ENCODE peak calls at places on chromosomes 12 and 14, in ten cellular contexts. J, Z, D, X, H, W, I, M, Y and N are unnamed samples.

GRCh38 chr12:91732086-91732485 is 413.6 kb downstream of the BTG1 start:
- DNase-seq in J (no peak), Z (no peak), D (no peak), X (no peak), H (no peak), W (no peak), I (no peak), M (no peak), Y (no peak), N (no peak)

GRCh38 chr12:21502164-21502496 is 541 bp downstream of the GOLT1B start:
- DNase-seq in J (no peak), Z (peak), D (peak), X (peak), H (peak), W (no peak), I (peak), M (peak), Y (peak), N (peak)

GRCh38 chr14:89365071-89365801 is 51.8 kb downstream of the FOXN3 start:
- DNase-seq in J (peak), Z (no peak), D (no peak), X (peak), H (peak), W (no peak), I (no peak), M (peak), Y (no peak), N (peak)

GRCh38 chr14:84442481-84442880 is 1087.5 kb upstream of the FLRT2 start:
- DNase-seq in J (no peak), Z (no peak), D (no peak), X (peak), H (peak), W (no peak), I (no peak), M (no peak), Y (no peak), N (peak)

GRCh38 chr12:55515696-55516095 is 23.5 kb downstream of the OR6C68 start:
- DNase-seq in J (peak), Z (no peak), D (no peak), X (no peak), H (no peak), W (no peak), I (no peak), M (no peak), Y (no peak), N (no peak)

GRCh38 chr12:69475237-69475984 is 5.2 kb downstream of the FRS2 start:
- DNase-seq in J (no peak), Z (no peak), D (peak), X (peak), H (peak), W (no peak), I (no peak), M (no peak), Y (no peak), N (peak)

GRCh38 chr12:94571556-94571955 is 78.8 kb downstream of the TMCC3 start:
- DNase-seq in J (peak), Z (no peak), D (peak), X (peak), H (peak), W (peak), I (peak), M (no peak), Y (no peak), N (peak)

GRCh38 chr12:74689071-74689655 is 151.5 kb downstream of the ATXN7L3B start:
- DNase-seq in J (no peak), Z (no peak), D (peak), X (peak), H (peak), W (peak), I (no peak), M (no peak), Y (no peak), N (peak)

GRCh38 chr12:7787574-7788315 is 1.5 kb upstream of the NANOG start:
- DNase-seq in J (no peak), Z (no peak), D (peak), X (peak), H (peak), W (no peak), I (no peak), M (no peak), Y (no peak), N (peak)

GRCh38 chr14:104596927-104597351 is 7.6 kb downstream of the TMEM179 start:
- DNase-seq in J (no peak), Z (no peak), D (no peak), X (no peak), H (no peak), W (no peak), I (no peak), M (no peak), Y (peak), N (no peak)

GRCh38 chr12:111482464-111482863 is 76.7 kb downstream of the SH2B3 start:
- DNase-seq in J (no peak), Z (no peak), D (no peak), X (no peak), H (no peak), W (no peak), I (no peak), M (no peak), Y (no peak), N (no peak)

GRCh38 chr14:83566567-83566966 is 1963.4 kb upstream of the FLRT2 start:
- DNase-seq in J (no peak), Z (no peak), D (no peak), X (no peak), H (no peak), W (no peak), I (no peak), M (no peak), Y (no peak), N (no peak)

GRCh38 chr12:23618718-23619117 is 330.8 kb downstream of the SOX5 start:
- DNase-seq in J (no peak), Z (no peak), D (no peak), X (no peak), H (no peak), W (no peak), I (no peak), M (no peak), Y (no peak), N (no peak)

GRCh38 chr14:90809530-90810312 is 6.5 kb downstream of the TTC7B start:
- DNase-seq in J (no peak), Z (no peak), D (no peak), X (no peak), H (no peak), W (no peak), I (no peak), M (no peak), Y (no peak), N (no peak)

GRCh38 chr12:93237235-93237915 is 140.3 kb upstream of the NUDT4 start:
- DNase-seq in J (no peak), Z (peak), D (peak), X (peak), H (peak), W (no peak), I (no peak), M (no peak), Y (no peak), N (peak)

GRCh38 chr12:13173537-13173936 is 23.0 kb upstream of the EMP1 start:
- DNase-seq in J (peak), Z (peak), D (peak), X (peak), H (peak), W (peak), I (peak), M (no peak), Y (no peak), N (peak)

GRCh38 chr12:71760471-71760870 is 5.8 kb downstream of the RAB21 start:
- DNase-seq in J (no peak), Z (no peak), D (no peak), X (no peak), H (no peak), W (no peak), I (no peak), M (no peak), Y (no peak), N (no peak)

GRCh38 chr14:31969841-31970240 is 107.3 kb upstream of the ARHGAP5 start:
- DNase-seq in J (no peak), Z (no peak), D (no peak), X (peak), H (no peak), W (no peak), I (no peak), M (no peak), Y (no peak), N (no peak)

GRCh38 chr14:99686557-99687283 is 2.6 kb downstream of the CYP46A1 start:
- DNase-seq in J (no peak), Z (no peak), D (no peak), X (no peak), H (no peak), W (no peak), I (no peak), M (no peak), Y (no peak), N (no peak)

GRCh38 chr12:89464974-89465592 is 59.5 kb downstream of the GALNT4 start:
- DNase-seq in J (no peak), Z (no peak), D (no peak), X (no peak), H (peak), W (no peak), I (peak), M (no peak), Y (no peak), N (peak)

GRCh38 chr14:61342486-61342885 is 21.1 kb downstream of the PRKCH start:
- DNase-seq in J (peak), Z (no peak), D (no peak), X (no peak), H (no peak), W (no peak), I (no peak), M (peak), Y (no peak), N (no peak)

GRCh38 chr14:98835051-98835824 is 436.8 kb downstream of the BCL11B start:
- DNase-seq in J (no peak), Z (no peak), D (no peak), X (no peak), H (no peak), W (no peak), I (no peak), M (no peak), Y (no peak), N (no peak)

GRCh38 chr14:48914921-48915320 is 671.3 kb downstream of the RPS29 start:
- DNase-seq in J (no peak), Z (no peak), D (no peak), X (no peak), H (no peak), W (no peak), I (no peak), M (no peak), Y (no peak), N (no peak)

GRCh38 chr14:69346710-69347109 is 51.4 kb downstream of the ERH start:
- DNase-seq in J (peak), Z (peak), D (no peak), X (peak), H (peak), W (no peak), I (peak), M (no peak), Y (no peak), N (peak)

GRCh38 chr14:95507174-95507573 is 9.3 kb downstream of the SYNE3 start:
- DNase-seq in J (peak), Z (peak), D (peak), X (peak), H (peak), W (peak), I (no peak), M (no peak), Y (no peak), N (peak)

GRCh38 chr12:113980537-113981337 is 14.6 kb upstream of the RBM19 start:
- DNase-seq in J (peak), Z (no peak), D (peak), X (peak), H (peak), W (peak), I (peak), M (no peak), Y (no peak), N (peak)

GRCh38 chr14:91149462-91149861 is 35.6 kb downstream of the DGLUCY start:
- DNase-seq in J (peak), Z (no peak), D (peak), X (peak), H (peak), W (peak), I (peak), M (no peak), Y (no peak), N (peak)

GRCh38 chr14:68399971-68400370 is 392.9 kb downstream of the ZFP36L1 start:
- DNase-seq in J (no peak), Z (no peak), D (no peak), X (no peak), H (no peak), W (no peak), I (no peak), M (no peak), Y (no peak), N (no peak)

GRCh38 chr14:61752626-61753025 is 9.6 kb upstream of the SNAPC1 start:
- DNase-seq in J (no peak), Z (no peak), D (peak), X (peak), H (peak), W (no peak), I (no peak), M (no peak), Y (no peak), N (peak)

GRCh38 chr12:126998747-126999285 is 1268.2 kb upstream of the TMEM132C start:
- DNase-seq in J (no peak), Z (no peak), D (no peak), X (no peak), H (no peak), W (no peak), I (no peak), M (no peak), Y (no peak), N (no peak)

GRCh38 chr14:62451221-62451620 is 594.0 kb downstream of the KCNH5 start:
- DNase-seq in J (no peak), Z (no peak), D (no peak), X (no peak), H (no peak), W (no peak), I (no peak), M (no peak), Y (no peak), N (no peak)

DNA sequence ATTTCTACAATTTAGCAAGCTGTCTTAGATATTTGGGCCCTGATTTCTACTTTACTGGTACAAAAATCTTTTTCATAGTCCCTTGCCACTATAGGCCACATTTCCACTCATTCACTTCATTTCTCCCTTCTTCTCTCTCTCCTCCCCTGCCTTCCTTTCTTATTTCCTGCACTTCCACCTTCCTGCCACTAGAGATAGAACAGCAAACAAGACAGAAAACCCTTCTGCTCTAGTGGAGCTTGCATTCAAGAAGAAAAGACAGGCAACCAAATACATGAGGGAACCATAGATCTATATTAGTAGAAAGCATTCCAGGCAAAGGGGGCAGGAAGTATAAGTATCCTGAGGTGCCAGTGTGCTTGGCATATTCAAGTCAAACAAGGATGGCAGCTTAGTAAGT is 623.5 kb downstream of the FLRT2 start:
- DNase-seq in J (no peak), Z (no peak), D (no peak), X (no peak), H (no peak), W (no peak), I (no peak), M (no peak), Y (no peak), N (no peak)
- TF ChIP-seq CTCF in J (no peak), Z (no peak), D (no peak), X (no peak), H (no peak), W (peak), I (no peak), M (no peak), Y (no peak), N (no peak)

DNA sequence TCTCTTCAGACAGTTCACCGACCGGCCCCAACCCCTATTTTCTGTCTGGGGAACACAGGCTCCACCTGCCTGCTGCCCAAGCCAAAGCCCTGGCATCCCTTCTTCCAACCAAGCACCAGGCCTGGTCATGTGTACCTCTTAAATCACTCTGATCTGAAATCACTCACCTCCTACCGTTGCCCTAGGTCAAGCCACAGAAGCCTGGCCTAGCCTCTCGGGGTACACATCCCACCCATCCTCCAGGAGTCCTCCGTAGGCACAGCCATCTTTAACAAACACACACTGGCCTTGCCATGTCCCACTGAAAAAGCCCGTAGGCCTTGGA is 81.8 kb downstream of the IRF2BPL start:
- DNase-seq in J (no peak), Z (no peak), D (no peak), X (no peak), H (no peak), W (no peak), I (no peak), M (no peak), Y (no peak), N (no peak)
- TF ChIP-seq CTCF in J (no peak), Z (no peak), D (no peak), X (no peak), H (no peak), W (no peak), I (no peak), M (no peak), Y (no peak), N (no peak)

DNA sequence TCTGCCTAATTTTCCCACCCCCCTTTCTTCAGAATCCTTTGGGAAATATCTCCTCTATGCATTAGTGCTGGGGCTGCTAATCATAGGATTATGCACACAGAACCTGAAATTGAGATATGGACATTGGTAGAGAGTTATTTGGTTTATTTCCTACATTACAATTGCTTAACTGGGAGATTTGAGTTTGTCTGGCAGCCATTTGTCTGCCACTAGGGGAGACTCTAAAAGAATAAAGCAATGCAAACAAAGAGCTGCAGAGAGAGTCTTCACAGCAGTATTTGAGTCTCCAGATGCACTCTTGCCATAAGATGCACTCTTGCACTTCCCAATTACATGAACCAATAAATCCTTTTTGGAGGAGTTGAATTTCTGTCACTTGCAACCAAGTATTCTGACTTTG is 12.0 kb upstream of the PCNX4 start:
- DNase-seq in J (no peak), Z (no peak), D (no peak), X (no peak), H (no peak), W (no peak), I (no peak), M (no peak), Y (no peak), N (no peak)
- TF ChIP-seq CTCF in J (no peak), Z (no peak), D (peak), X (peak), H (peak), W (peak), I (no peak), M (no peak), Y (no peak), N (peak)

GRCh38 chr14:20247651-20248246 is 8.7 kb downstream of the OR11H4 start:
- DNase-seq in J (no peak), Z (no peak), D (no peak), X (no peak), H (no peak), W (no peak), I (peak), M (no peak), Y (no peak), N (no peak)
- TF ChIP-seq CTCF in J (no peak), Z (no peak), D (no peak), X (no peak), H (no peak), W (no peak), I (no peak), M (no peak), Y (no peak), N (no peak)

GRCh38 chr14:21734457-21735074 is 60.9 kb upstream of the OR4E1 start:
- DNase-seq in J (peak), Z (no peak), D (peak), X (peak), H (peak), W (no peak), I (peak), M (no peak), Y (no peak), N (peak)
- TF ChIP-seq CTCF in J (peak), Z (peak), D (peak), X (peak), H (peak), W (peak), I (peak), M (peak), Y (peak), N (peak)